ENCODE peak calls at places on chromosomes 4 and X, in eight cellular contexts. One of them, this sample, is unnamed. For H3K4me1, the result is how much of the 10 kb centered on the place peaks cover.

GRCh38 chrX:30533261-30533660 is 44.3 kb downstream of the TASL start:
- DNase-seq in tibial nerve: no peak
- DNase-seq in suprapubic skin: no peak
- DNase-seq in fibroblast of lung: peak
- DNase-seq in CD8-positive, alpha-beta memory T cell: no peak
- DNase-seq in mesenchymal stem cell: peak
- DNase-seq in transverse colon: no peak
- DNase-seq in thoracic aorta: no peak
- DNase-seq in this sample: no peak

GRCh38 chr4:1008840-1009646 is 2.4 kb upstream of the FGFRL1 start:
- DNase-seq in tibial nerve: no peak
- DNase-seq in suprapubic skin: no peak
- DNase-seq in fibroblast of lung: no peak
- DNase-seq in CD8-positive, alpha-beta memory T cell: peak
- DNase-seq in mesenchymal stem cell: peak
- DNase-seq in transverse colon: peak
- DNase-seq in thoracic aorta: no peak
- DNase-seq in this sample: no peak

GRCh38 chr4:53010320-53010719 is 148.2 kb downstream of the RASL11B start:
- DNase-seq in tibial nerve: peak
- DNase-seq in suprapubic skin: no peak
- DNase-seq in fibroblast of lung: peak
- DNase-seq in CD8-positive, alpha-beta memory T cell: no peak
- DNase-seq in mesenchymal stem cell: peak
- DNase-seq in transverse colon: no peak
- DNase-seq in thoracic aorta: no peak
- DNase-seq in this sample: no peak

GRCh38 chrX:73847991-73848390 is 285.0 kb downstream of the CHIC1 start:
- DNase-seq in tibial nerve: no peak
- DNase-seq in suprapubic skin: no peak
- DNase-seq in fibroblast of lung: no peak
- DNase-seq in CD8-positive, alpha-beta memory T cell: no peak
- DNase-seq in mesenchymal stem cell: no peak
- DNase-seq in transverse colon: no peak
- DNase-seq in thoracic aorta: no peak
- DNase-seq in this sample: no peak

GRCh38 chrX:80432863-80433262 is 12.6 kb downstream of the TENT5D start:
- DNase-seq in tibial nerve: no peak
- DNase-seq in suprapubic skin: no peak
- DNase-seq in fibroblast of lung: no peak
- DNase-seq in CD8-positive, alpha-beta memory T cell: no peak
- DNase-seq in mesenchymal stem cell: no peak
- DNase-seq in transverse colon: no peak
- DNase-seq in thoracic aorta: peak
- DNase-seq in this sample: no peak

GRCh38 chr4:16725252-16725651 is 173.2 kb downstream of the LDB2 start:
- DNase-seq in tibial nerve: no peak
- DNase-seq in suprapubic skin: no peak
- DNase-seq in fibroblast of lung: no peak
- DNase-seq in CD8-positive, alpha-beta memory T cell: no peak
- DNase-seq in mesenchymal stem cell: no peak
- DNase-seq in transverse colon: no peak
- DNase-seq in thoracic aorta: no peak
- DNase-seq in this sample: no peak

GRCh38 chr4:81031389-81032173 is 1.1 kb downstream of the BMP3 start:
- DNase-seq in tibial nerve: no peak
- DNase-seq in suprapubic skin: no peak
- DNase-seq in fibroblast of lung: no peak
- DNase-seq in CD8-positive, alpha-beta memory T cell: no peak
- DNase-seq in mesenchymal stem cell: no peak
- DNase-seq in transverse colon: no peak
- DNase-seq in thoracic aorta: no peak
- DNase-seq in this sample: no peak

GRCh38 chr4:17168571-17168970 is 270.1 kb upstream of the LDB2 start:
- DNase-seq in tibial nerve: no peak
- DNase-seq in suprapubic skin: no peak
- DNase-seq in fibroblast of lung: peak
- DNase-seq in CD8-positive, alpha-beta memory T cell: no peak
- DNase-seq in mesenchymal stem cell: peak
- DNase-seq in transverse colon: no peak
- DNase-seq in thoracic aorta: no peak
- DNase-seq in this sample: peak

GRCh38 chrX:9670136-9670905 is 95.3 kb downstream of the GPR143 start:
- DNase-seq in tibial nerve: no peak
- DNase-seq in suprapubic skin: no peak
- DNase-seq in fibroblast of lung: peak
- DNase-seq in CD8-positive, alpha-beta memory T cell: no peak
- DNase-seq in mesenchymal stem cell: peak
- DNase-seq in transverse colon: no peak
- DNase-seq in thoracic aorta: no peak
- DNase-seq in this sample: no peak

GRCh38 chr4:124711469-124712416 is 789 bp downstream of the ANKRD50 start:
- DNase-seq in tibial nerve: peak
- DNase-seq in suprapubic skin: peak
- DNase-seq in fibroblast of lung: peak
- DNase-seq in CD8-positive, alpha-beta memory T cell: peak
- DNase-seq in mesenchymal stem cell: peak
- DNase-seq in transverse colon: peak
- DNase-seq in thoracic aorta: no peak
- DNase-seq in this sample: peak

GRCh38 chr4:114263233-114263632 is 283.8 kb upstream of the ARSJ start:
- DNase-seq in tibial nerve: no peak
- DNase-seq in suprapubic skin: no peak
- DNase-seq in fibroblast of lung: peak
- DNase-seq in CD8-positive, alpha-beta memory T cell: no peak
- DNase-seq in mesenchymal stem cell: peak
- DNase-seq in transverse colon: no peak
- DNase-seq in thoracic aorta: no peak
- DNase-seq in this sample: no peak

GRCh38 chr4:152870605-152871004 is 65.5 kb upstream of the FHDC1 start:
- DNase-seq in tibial nerve: no peak
- DNase-seq in suprapubic skin: no peak
- DNase-seq in fibroblast of lung: no peak
- DNase-seq in CD8-positive, alpha-beta memory T cell: no peak
- DNase-seq in mesenchymal stem cell: no peak
- DNase-seq in transverse colon: no peak
- DNase-seq in thoracic aorta: no peak
- DNase-seq in this sample: no peak

GRCh38 chr4:121256346-121256745 is 92.2 kb upstream of the TNIP3 start:
- DNase-seq in tibial nerve: no peak
- DNase-seq in suprapubic skin: no peak
- DNase-seq in fibroblast of lung: peak
- DNase-seq in CD8-positive, alpha-beta memory T cell: peak
- DNase-seq in mesenchymal stem cell: peak
- DNase-seq in transverse colon: no peak
- DNase-seq in thoracic aorta: no peak
- DNase-seq in this sample: no peak

GRCh38 chrX:134484039-134484438 is 24.1 kb downstream of the HPRT1 start:
- DNase-seq in tibial nerve: no peak
- DNase-seq in suprapubic skin: no peak
- DNase-seq in fibroblast of lung: peak
- DNase-seq in CD8-positive, alpha-beta memory T cell: no peak
- DNase-seq in mesenchymal stem cell: peak
- DNase-seq in transverse colon: no peak
- DNase-seq in thoracic aorta: no peak
- DNase-seq in this sample: no peak

GRCh38 chrX:111165902-111166301 is 69.9 kb downstream of the PAK3 start:
- DNase-seq in tibial nerve: no peak
- DNase-seq in suprapubic skin: no peak
- DNase-seq in fibroblast of lung: no peak
- DNase-seq in CD8-positive, alpha-beta memory T cell: no peak
- DNase-seq in mesenchymal stem cell: no peak
- DNase-seq in transverse colon: no peak
- DNase-seq in thoracic aorta: no peak
- DNase-seq in this sample: no peak

GRCh38 chrX:71536285-71536684 is 3.4 kb downstream of the OGT start:
- DNase-seq in tibial nerve: no peak
- DNase-seq in suprapubic skin: no peak
- DNase-seq in fibroblast of lung: no peak
- DNase-seq in CD8-positive, alpha-beta memory T cell: no peak
- DNase-seq in mesenchymal stem cell: no peak
- DNase-seq in transverse colon: no peak
- DNase-seq in thoracic aorta: no peak
- DNase-seq in this sample: no peak

GRCh38 chr4:108055787-108056186 is 66.1 kb downstream of the HADH start:
- DNase-seq in tibial nerve: no peak
- DNase-seq in suprapubic skin: no peak
- DNase-seq in fibroblast of lung: no peak
- DNase-seq in CD8-positive, alpha-beta memory T cell: no peak
- DNase-seq in mesenchymal stem cell: no peak
- DNase-seq in transverse colon: no peak
- DNase-seq in thoracic aorta: no peak
- DNase-seq in this sample: no peak

GRCh38 chr4:172998527-172999469 is 169.8 kb upstream of the GALNT7 start:
- DNase-seq in tibial nerve: no peak
- DNase-seq in suprapubic skin: no peak
- DNase-seq in fibroblast of lung: peak
- DNase-seq in CD8-positive, alpha-beta memory T cell: no peak
- DNase-seq in mesenchymal stem cell: peak
- DNase-seq in transverse colon: no peak
- DNase-seq in thoracic aorta: no peak
- DNase-seq in this sample: no peak

GRCh38 chr4:36187723-36188333 is 56.5 kb downstream of the ARAP2 start:
- DNase-seq in tibial nerve: no peak
- DNase-seq in suprapubic skin: no peak
- DNase-seq in fibroblast of lung: peak
- DNase-seq in CD8-positive, alpha-beta memory T cell: no peak
- DNase-seq in mesenchymal stem cell: peak
- DNase-seq in transverse colon: no peak
- DNase-seq in thoracic aorta: no peak
- DNase-seq in this sample: no peak

GRCh38 chrX:129788527-129788926 is 8.8 kb downstream of the SASH3 start:
- DNase-seq in tibial nerve: no peak
- DNase-seq in suprapubic skin: no peak
- DNase-seq in fibroblast of lung: no peak
- DNase-seq in CD8-positive, alpha-beta memory T cell: no peak
- DNase-seq in mesenchymal stem cell: no peak
- DNase-seq in transverse colon: no peak
- DNase-seq in thoracic aorta: no peak
- DNase-seq in this sample: no peak

GRCh38 chrX:129785160-129785947 is 5.6 kb downstream of the SASH3 start:
- DNase-seq in tibial nerve: no peak
- DNase-seq in suprapubic skin: no peak
- DNase-seq in fibroblast of lung: no peak
- DNase-seq in CD8-positive, alpha-beta memory T cell: no peak
- DNase-seq in mesenchymal stem cell: no peak
- DNase-seq in transverse colon: no peak
- DNase-seq in thoracic aorta: no peak
- DNase-seq in this sample: no peak

GRCh38 chrX:129786210-129786651 is 6.5 kb downstream of the SASH3 start:
- DNase-seq in tibial nerve: no peak
- DNase-seq in suprapubic skin: no peak
- DNase-seq in fibroblast of lung: no peak
- DNase-seq in CD8-positive, alpha-beta memory T cell: no peak
- DNase-seq in mesenchymal stem cell: no peak
- DNase-seq in transverse colon: peak
- DNase-seq in thoracic aorta: no peak
- DNase-seq in this sample: no peak

GRCh38 chrX:129790146-129790545 is 10.4 kb downstream of the SASH3 start:
- DNase-seq in tibial nerve: no peak
- DNase-seq in suprapubic skin: no peak
- DNase-seq in fibroblast of lung: no peak
- DNase-seq in CD8-positive, alpha-beta memory T cell: no peak
- DNase-seq in mesenchymal stem cell: no peak
- DNase-seq in transverse colon: no peak
- DNase-seq in thoracic aorta: no peak
- DNase-seq in this sample: no peak

GRCh38 chrX:129787336-129788055 is 7.7 kb downstream of the SASH3 start:
- DNase-seq in tibial nerve: no peak
- DNase-seq in suprapubic skin: no peak
- DNase-seq in fibroblast of lung: no peak
- DNase-seq in CD8-positive, alpha-beta memory T cell: no peak
- DNase-seq in mesenchymal stem cell: no peak
- DNase-seq in transverse colon: no peak
- DNase-seq in thoracic aorta: no peak
- DNase-seq in this sample: no peak
- H3K4me1 ChIP-seq in tibial nerve: under half
- H3K4me1 ChIP-seq in suprapubic skin: under half
- H3K4me1 ChIP-seq in fibroblast of lung: under half
- H3K4me1 ChIP-seq in CD8-positive, alpha-beta memory T cell: under half
- H3K4me1 ChIP-seq in mesenchymal stem cell: under half
- H3K4me1 ChIP-seq in transverse colon: under half
- H3K4me1 ChIP-seq in thoracic aorta: under half
- H3K4me1 ChIP-seq in this sample: under half

GRCh38 chr4:76750716-76751115 is 147.2 kb downstream of the SOWAHB start:
- DNase-seq in tibial nerve: no peak
- DNase-seq in suprapubic skin: no peak
- DNase-seq in fibroblast of lung: no peak
- DNase-seq in CD8-positive, alpha-beta memory T cell: no peak
- DNase-seq in mesenchymal stem cell: no peak
- DNase-seq in transverse colon: no peak
- DNase-seq in thoracic aorta: no peak
- DNase-seq in this sample: no peak
- H3K4me1 ChIP-seq in tibial nerve: under half
- H3K4me1 ChIP-seq in suprapubic skin: under half
- H3K4me1 ChIP-seq in fibroblast of lung: under half
- H3K4me1 ChIP-seq in CD8-positive, alpha-beta memory T cell: under half
- H3K4me1 ChIP-seq in mesenchymal stem cell: under half
- H3K4me1 ChIP-seq in transverse colon: under half
- H3K4me1 ChIP-seq in thoracic aorta: half or more
- H3K4me1 ChIP-seq in this sample: under half

GRCh38 chrX:133444196-133444595 is 28.9 kb upstream of the GPC4 start:
- DNase-seq in tibial nerve: no peak
- DNase-seq in suprapubic skin: no peak
- DNase-seq in fibroblast of lung: peak
- DNase-seq in CD8-positive, alpha-beta memory T cell: no peak
- DNase-seq in mesenchymal stem cell: no peak
- DNase-seq in transverse colon: no peak
- DNase-seq in thoracic aorta: no peak
- DNase-seq in this sample: no peak

GRCh38 chrX:133440081-133440796 is 24.9 kb upstream of the GPC4 start:
- DNase-seq in tibial nerve: no peak
- DNase-seq in suprapubic skin: no peak
- DNase-seq in fibroblast of lung: no peak
- DNase-seq in CD8-positive, alpha-beta memory T cell: no peak
- DNase-seq in mesenchymal stem cell: no peak
- DNase-seq in transverse colon: no peak
- DNase-seq in thoracic aorta: no peak
- DNase-seq in this sample: no peak

GRCh38 chrX:133437771-133438170 is 22.5 kb upstream of the GPC4 start:
- DNase-seq in tibial nerve: no peak
- DNase-seq in suprapubic skin: no peak
- DNase-seq in fibroblast of lung: no peak
- DNase-seq in CD8-positive, alpha-beta memory T cell: no peak
- DNase-seq in mesenchymal stem cell: no peak
- DNase-seq in transverse colon: no peak
- DNase-seq in thoracic aorta: no peak
- DNase-seq in this sample: no peak

GRCh38 chrX:133437356-133437755 is 22.1 kb upstream of the GPC4 start:
- DNase-seq in tibial nerve: no peak
- DNase-seq in suprapubic skin: no peak
- DNase-seq in fibroblast of lung: no peak
- DNase-seq in CD8-positive, alpha-beta memory T cell: no peak
- DNase-seq in mesenchymal stem cell: no peak
- DNase-seq in transverse colon: no peak
- DNase-seq in thoracic aorta: no peak
- DNase-seq in this sample: no peak

GRCh38 chrX:133440797-133441163 is 25.5 kb upstream of the GPC4 start:
- DNase-seq in tibial nerve: no peak
- DNase-seq in suprapubic skin: no peak
- DNase-seq in fibroblast of lung: no peak
- DNase-seq in CD8-positive, alpha-beta memory T cell: no peak
- DNase-seq in mesenchymal stem cell: no peak
- DNase-seq in transverse colon: no peak
- DNase-seq in thoracic aorta: no peak
- DNase-seq in this sample: no peak
- H3K4me1 ChIP-seq in tibial nerve: under half
- H3K4me1 ChIP-seq in suprapubic skin: under half
- H3K4me1 ChIP-seq in fibroblast of lung: under half
- H3K4me1 ChIP-seq in CD8-positive, alpha-beta memory T cell: under half
- H3K4me1 ChIP-seq in mesenchymal stem cell: under half
- H3K4me1 ChIP-seq in transverse colon: under half
- H3K4me1 ChIP-seq in thoracic aorta: under half
- H3K4me1 ChIP-seq in this sample: under half

GRCh38 chr4:2468464-2469191 is at the start of gene RNF4:
- DNase-seq in tibial nerve: peak
- DNase-seq in suprapubic skin: peak
- DNase-seq in fibroblast of lung: peak
- DNase-seq in CD8-positive, alpha-beta memory T cell: peak
- DNase-seq in mesenchymal stem cell: peak
- DNase-seq in transverse colon: peak
- DNase-seq in thoracic aorta: peak
- DNase-seq in this sample: peak
- H3K4me1 ChIP-seq in tibial nerve: under half
- H3K4me1 ChIP-seq in suprapubic skin: under half
- H3K4me1 ChIP-seq in fibroblast of lung: under half
- H3K4me1 ChIP-seq in CD8-positive, alpha-beta memory T cell: under half
- H3K4me1 ChIP-seq in mesenchymal stem cell: under half
- H3K4me1 ChIP-seq in transverse colon: under half
- H3K4me1 ChIP-seq in thoracic aorta: under half
- H3K4me1 ChIP-seq in this sample: under half

This sample was measured in BE2C.